ENCODE peak calls at places on chromosomes 13 and 19, in four cellular contexts. K, L, J and E are unnamed samples.

GRCh38 chr13:27455331-27455855 is 5.0 kb upstream of the MTIF3 start:
- DNase-seq in K (no peak), L (no peak), J (no peak), E (no peak)

GRCh38 chr19:16168465-16169081 is 4.8 kb downstream of the CIB3 start:
- DNase-seq in K (no peak), L (no peak), J (no peak), E (peak; percentile 90)

GRCh38 chr19:55671054-55671378 is 4.0 kb upstream of the EPN1 start:
- DNase-seq in K (no peak), L (no peak), J (no peak), E (no peak)

GRCh38 chr13:45042539-45042938 is 53.2 kb downstream of the GPALPP1 start:
- DNase-seq in L (no peak), K (no peak), J (no peak), E (no peak)

GRCh38 chr13:66114127-66114526 is 1116.0 kb downstream of the PCDH9 start:
- DNase-seq in L (no peak), K (no peak), J (no peak), E (no peak)

GRCh38 chr19:36213793-36214387 is 575 bp downstream of the ZNF565 start:
- DNase-seq in L (peak; percentile 15), J (no peak), K (no peak), E (no peak)

GRCh38 chr19:41426952-41427646 is at the start of gene B3GNT8:
- DNase-seq in L (peak; percentile 13), K (peak; percentile 92), J (no peak), E (peak; percentile 63)

GRCh38 chr13:98133949-98134348 is 8.9 kb upstream of the FARP1 start:
- DNase-seq in K (no peak), J (no peak), L (peak; percentile 33), E (peak; percentile 64)

GRCh38 chr13:40559915-40560314 is 106.5 kb downstream of the FOXO1 start:
- DNase-seq in L (no peak), J (no peak), K (no peak), E (no peak)

GRCh38 chr13:77859450-77859849 is 59.2 kb downstream of the EDNRB start:
- DNase-seq in K (no peak), J (no peak), L (no peak), E (peak; percentile 5)

GRCh38 chr19:40689339-40690049 is 957 bp downstream of the NUMBL start:
- DNase-seq in K (peak; percentile 17), J (peak; percentile 4), L (peak; percentile 65), E (peak; percentile 41)

GRCh38 chr13:50592412-50593145 is 250.9 kb downstream of the DLEU7 start:
- DNase-seq in K (no peak), L (no peak), J (no peak), E (no peak)

GRCh38 chr13:67438465-67438864 is 208.3 kb upstream of the PCDH9 start:
- DNase-seq in J (peak; percentile 48), K (no peak), L (no peak), E (peak; percentile 37)

GRCh38 chr19:7483720-7484201 is 5.1 kb downstream of the PEX11G start:
- DNase-seq in K (no peak), J (no peak), L (no peak), E (no peak)

GRCh38 chr13:112587767-112588489 is at the start of gene TUBGCP3:
- DNase-seq in J (peak; percentile 94), L (peak; percentile 81), K (peak; percentile 91), E (peak; percentile 85)

GRCh38 chr13:30119476-30119875 is 187.9 kb downstream of the KATNAL1 start:
- DNase-seq in J (peak; percentile 6), K (no peak), L (no peak), E (peak; percentile 79)

GRCh38 chr19:29211562-29212416 is 1.2 kb downstream of the UQCRFS1 start:
- DNase-seq in L (no peak), K (no peak), J (no peak), E (no peak)

GRCh38 chr13:46265292-46265691 is 53.6 kb downstream of the LRRC63 start:
- DNase-seq in K (no peak), L (no peak), J (no peak), E (no peak)

GRCh38 chr13:66795636-66796035 is 434.5 kb downstream of the PCDH9 start:
- DNase-seq in J (no peak), K (no peak), L (no peak), E (no peak)

GRCh38 chr19:39372047-39372802 is 18.7 kb downstream of the PAF1 start:
- DNase-seq in J (no peak), K (no peak), L (no peak), E (no peak)

GRCh38 chr13:38981096-38981495 is 9.5 kb downstream of the STOML3 start:
- DNase-seq in K (no peak), L (no peak), J (peak; percentile 3), E (no peak)

GRCh38 chr13:26589754-26590153 is 32.3 kb downstream of the WASF3 start:
- DNase-seq in J (no peak), K (no peak), L (no peak), E (peak; percentile 52)

GRCh38 chr13:39779337-39780270 is 124.1 kb downstream of the COG6 start:
- DNase-seq in L (no peak), K (no peak), J (no peak), E (peak; percentile 11)

GRCh38 chr19:18155095-18156087 is 2.4 kb downstream of the PIK3R2 start:
- DNase-seq in J (no peak), L (no peak), K (no peak), E (no peak)

GRCh38 chr19:56189785-56190184 is 7.8 kb downstream of the ZSCAN5B start:
- DNase-seq in J (no peak), L (no peak), K (no peak), E (no peak)

GRCh38 chr19:6312018-6312417 is 21.4 kb downstream of the ACER1 start:
- DNase-seq in K (no peak), J (no peak), L (no peak), E (no peak)

GRCh38 chr13:108958013-108958376 is 328.6 kb downstream of the MYO16 start:
- DNase-seq in K (no peak), J (no peak), L (no peak), E (no peak)

GRCh38 chr19:14432817-14433453 is at the start of gene PKN1:
- DNase-seq in J (peak; percentile 53), K (no peak), L (peak; percentile 54), E (peak; percentile 43)

GRCh38 chr19:322616-323015 is 22.0 kb downstream of the MIER2 start:
- DNase-seq in J (no peak), L (no peak), K (no peak), E (no peak)

GRCh38 chr19:37218592-37218935 is 550 bp downstream of the ZNF383 start:
- DNase-seq in K (no peak), L (peak; percentile 13), J (no peak), E (no peak)

GRCh38 chr19:17002455-17002854 is 24.2 kb downstream of the CPAMD8 start:
- DNase-seq in L (no peak), J (no peak), K (no peak), E (no peak)

GRCh38 chr13:37905736-37906135 is 36.2 kb upstream of the TRPC4 start:
- DNase-seq in K (no peak), J (no peak), L (no peak), E (no peak)

GRCh38 chr13:113322043-113322461 is 25.0 kb downstream of the LAMP1 start:
- DNase-seq in L (no peak), J (no peak), K (no peak), E (peak; percentile 28)

GRCh38 chr19:13181747-13182388 is 31.7 kb downstream of the IER2 start:
- DNase-seq in K (no peak), L (peak; percentile 30), J (peak; percentile 38), E (peak; percentile 96)

GRCh38 chr13:83877901-83878300 is 4.4 kb downstream of the SLITRK1 start:
- DNase-seq in L (no peak), K (no peak), J (no peak), E (no peak)

GRCh38 chr13:97395437-97396136 is 38.4 kb upstream of the RAP2A start:
- DNase-seq in K (no peak), J (no peak), L (no peak), E (no peak)